ENCODE peak calls at places on chromosomes 12 and 14, in four cellular contexts. One of them, this sample, is unnamed.

GRCh38 chr14:100422556-100423420 is 99.6 kb downstream of the SLC25A47 start:
- DNase-seq in NCI-H460: no peak
- DNase-seq in ACHN: no peak
- DNase-seq in OCI-LY7: no peak
- DNase-seq in this sample: no peak

GRCh38 chr12:95637471-95638155 is 86.3 kb upstream of the USP44 start:
- DNase-seq in NCI-H460: peak
- DNase-seq in ACHN: no peak
- DNase-seq in OCI-LY7: no peak
- DNase-seq in this sample: no peak

GRCh38 chr12:80056845-80057244 is 42.5 kb upstream of the OTOGL start:
- DNase-seq in NCI-H460: no peak
- DNase-seq in ACHN: no peak
- DNase-seq in OCI-LY7: no peak
- DNase-seq in this sample: no peak

GRCh38 chr12:117098361-117099217 is 627 bp downstream of the TESC start:
- DNase-seq in NCI-H460: no peak
- DNase-seq in ACHN: peak
- DNase-seq in OCI-LY7: peak
- DNase-seq in this sample: no peak

GRCh38 chr12:11882301-11883019 is 188.3 kb upstream of the BCL2L14 start:
- DNase-seq in NCI-H460: no peak
- DNase-seq in ACHN: peak
- DNase-seq in OCI-LY7: no peak
- DNase-seq in this sample: no peak

GRCh38 chr12:63844391-63845341 is at the start of gene SRGAP1:
- DNase-seq in NCI-H460: peak
- DNase-seq in ACHN: peak
- DNase-seq in OCI-LY7: no peak
- DNase-seq in this sample: no peak

GRCh38 chr12:124750787-124751471 is 112.7 kb downstream of the SCARB1 start:
- DNase-seq in NCI-H460: peak
- DNase-seq in ACHN: peak
- DNase-seq in OCI-LY7: peak
- DNase-seq in this sample: no peak

GRCh38 chr12:56411781-56412639 is 37.2 kb downstream of the TIMELESS start:
- DNase-seq in NCI-H460: no peak
- DNase-seq in ACHN: no peak
- DNase-seq in OCI-LY7: no peak
- DNase-seq in this sample: no peak

GRCh38 chr12:55664826-55665225 is 28.1 kb downstream of the OR10P1 start:
- DNase-seq in NCI-H460: no peak
- DNase-seq in ACHN: no peak
- DNase-seq in OCI-LY7: no peak
- DNase-seq in this sample: no peak

GRCh38 chr12:100741084-100741711 is 53.4 kb upstream of the ANO4 start:
- DNase-seq in NCI-H460: peak
- DNase-seq in ACHN: peak
- DNase-seq in OCI-LY7: peak
- DNase-seq in this sample: peak

GRCh38 chr12:72432037-72432604 is 160.0 kb downstream of the TRHDE start:
- DNase-seq in NCI-H460: no peak
- DNase-seq in ACHN: no peak
- DNase-seq in OCI-LY7: no peak
- DNase-seq in this sample: no peak

GRCh38 chr12:111093428-111094142 is 173.2 kb upstream of the MYL2 start:
- DNase-seq in NCI-H460: no peak
- DNase-seq in ACHN: no peak
- DNase-seq in OCI-LY7: peak
- DNase-seq in this sample: no peak

GRCh38 chr14:94423465-94424056 is 29.0 kb downstream of the SERPINA11 start:
- DNase-seq in NCI-H460: peak
- DNase-seq in ACHN: peak
- DNase-seq in OCI-LY7: peak
- DNase-seq in this sample: peak

GRCh38 chr14:28707814-28708213 is 58.8 kb upstream of the FOXG1 start:
- DNase-seq in NCI-H460: no peak
- DNase-seq in ACHN: no peak
- DNase-seq in OCI-LY7: no peak
- DNase-seq in this sample: no peak

GRCh38 chr12:52603314-52603713 is 2.1 kb upstream of the KRT72 start:
- DNase-seq in NCI-H460: no peak
- DNase-seq in ACHN: no peak
- DNase-seq in OCI-LY7: no peak
- DNase-seq in this sample: peak

GRCh38 chr14:88270781-88271180 is 52.3 kb downstream of the KCNK10 start:
- DNase-seq in NCI-H460: no peak
- DNase-seq in ACHN: no peak
- DNase-seq in OCI-LY7: no peak
- DNase-seq in this sample: no peak

GRCh38 chr14:100859781-100860180 is 33.9 kb downstream of the MEG3 start:
- DNase-seq in NCI-H460: no peak
- DNase-seq in ACHN: no peak
- DNase-seq in OCI-LY7: no peak
- DNase-seq in this sample: no peak

GRCh38 chr12:25904442-25904841 is 54.0 kb upstream of the RASSF8 start:
- DNase-seq in NCI-H460: no peak
- DNase-seq in ACHN: no peak
- DNase-seq in OCI-LY7: no peak
- DNase-seq in this sample: no peak

GRCh38 chr12:12266389-12266872 is 413 bp downstream of the LRP6 start:
- DNase-seq in NCI-H460: no peak
- DNase-seq in ACHN: no peak
- DNase-seq in OCI-LY7: no peak
- DNase-seq in this sample: no peak

GRCh38 chr12:68178184-68178583 is 18.6 kb upstream of the IFNG start:
- DNase-seq in NCI-H460: no peak
- DNase-seq in ACHN: no peak
- DNase-seq in OCI-LY7: no peak
- DNase-seq in this sample: no peak

GRCh38 chr12:106246891-106247730 is 709 bp downstream of the CKAP4 start:
- DNase-seq in NCI-H460: no peak
- DNase-seq in ACHN: peak
- DNase-seq in OCI-LY7: peak
- DNase-seq in this sample: no peak

GRCh38 chr12:68349921-68350606 is 17.9 kb upstream of the MDM1 start:
- DNase-seq in NCI-H460: no peak
- DNase-seq in ACHN: peak
- DNase-seq in OCI-LY7: no peak
- DNase-seq in this sample: no peak

GRCh38 chr12:78585132-78585531 is 279.4 kb upstream of the SYT1 start:
- DNase-seq in NCI-H460: no peak
- DNase-seq in ACHN: no peak
- DNase-seq in OCI-LY7: peak
- DNase-seq in this sample: no peak

GRCh38 chr14:54207476-54207875 is 189.3 kb upstream of the CDKN3 start:
- DNase-seq in NCI-H460: no peak
- DNase-seq in ACHN: no peak
- DNase-seq in OCI-LY7: no peak
- DNase-seq in this sample: no peak

GRCh38 chr14:73789996-73790581 is 61.5 kb upstream of the PTGR2 start:
- DNase-seq in NCI-H460: no peak
- DNase-seq in ACHN: no peak
- DNase-seq in OCI-LY7: no peak
- DNase-seq in this sample: no peak

GRCh38 chr12:115046805-115047204 is 362.8 kb upstream of the TBX3 start:
- DNase-seq in NCI-H460: no peak
- DNase-seq in ACHN: no peak
- DNase-seq in OCI-LY7: peak
- DNase-seq in this sample: peak

GRCh38 chr14:55125403-55125802 is 3.6 kb upstream of the LGALS3 start:
- DNase-seq in NCI-H460: no peak
- DNase-seq in ACHN: no peak
- DNase-seq in OCI-LY7: no peak
- DNase-seq in this sample: no peak